ENCODE peak calls at places on chromosomes 1 and 21, in four cellular contexts. D, N, R and K are unnamed samples.

GRCh38 chr21:41768371-41769042 is 1.7 kb upstream of the RIPK4 start:
- DNase-seq in D (peak), R (no peak), N (peak), K (no peak)

GRCh38 chr21:42164064-42164789 is 54.7 kb upstream of the ABCG1 start:
- DNase-seq in N (no peak), D (peak), R (no peak), K (no peak)

GRCh38 chr1:98669355-98670296 is 8.1 kb downstream of the SNX7 start:
- DNase-seq in N (peak), R (no peak), D (no peak), K (no peak)

GRCh38 chr21:36471254-36471723 is 8.6 kb downstream of the CLDN14 start:
- DNase-seq in R (peak), D (no peak), N (no peak), K (no peak)

GRCh38 chr1:224726783-224727182 is 110.7 kb downstream of the CNIH3 start:
- DNase-seq in N (peak), D (no peak), R (peak), K (no peak)

GRCh38 chr21:25967566-25968438 is 202.8 kb downstream of the APP start:
- DNase-seq in N (no peak), D (no peak), R (no peak), K (no peak)

GRCh38 chr1:89035080-89035479 is 12.4 kb upstream of the GBP3 start:
- DNase-seq in N (no peak), D (no peak), R (no peak), K (no peak)

GRCh38 chr1:207181838-207182237 is 77.8 kb downstream of the C4BPA start:
- DNase-seq in D (no peak), R (peak), N (no peak), K (no peak)

GRCh38 chr1:183893561-183894289 is 88.8 kb downstream of the RGL1 start:
- DNase-seq in R (no peak), D (peak), N (no peak), K (no peak)

GRCh38 chr1:119700326-119700725 is 11.4 kb upstream of the PHGDH start:
- DNase-seq in R (no peak), D (no peak), N (no peak), K (no peak)

GRCh38 chr1:1425753-1426495 is 4.8 kb upstream of the ANKRD65 start:
- DNase-seq in N (no peak), R (no peak), D (no peak), K (peak)

GRCh38 chr1:154551474-154551873 is 7.0 kb downstream of the UBE2Q1 start:
- DNase-seq in R (no peak), D (no peak), N (no peak), K (no peak)